ENCODE peak calls at places on chromosomes 7 and 10, in eight cellular contexts. One of them, this sample, is unnamed.

GRCh38 chr7:137074386-137075030 is 206.1 kb downstream of the CHRM2 start:
- DNase-seq in retinal pigment epithelial cell: peak
- DNase-seq in Panc1: no peak
- DNase-seq in HFF-Myc: no peak
- DNase-seq in fibroblast of mammary gland: peak
- DNase-seq in Caco-2: no peak
- DNase-seq in GM12865: no peak
- DNase-seq in kidney epithelial cell: no peak
- DNase-seq in this sample: no peak

GRCh38 chr7:56287429-56288138 is 171.4 kb upstream of the NUPR2 start:
- DNase-seq in retinal pigment epithelial cell: no peak
- DNase-seq in Panc1: no peak
- DNase-seq in HFF-Myc: no peak
- DNase-seq in fibroblast of mammary gland: no peak
- DNase-seq in Caco-2: no peak
- DNase-seq in GM12865: no peak
- DNase-seq in kidney epithelial cell: no peak
- DNase-seq in this sample: no peak

GRCh38 chr10:1159131-1160061 is 103.2 kb downstream of the WDR37 start:
- DNase-seq in retinal pigment epithelial cell: no peak
- DNase-seq in Panc1: no peak
- DNase-seq in HFF-Myc: no peak
- DNase-seq in fibroblast of mammary gland: no peak
- DNase-seq in Caco-2: no peak
- DNase-seq in GM12865: no peak
- DNase-seq in kidney epithelial cell: no peak
- DNase-seq in this sample: no peak

GRCh38 chr7:17299477-17299991 is 1.1 kb downstream of the AHR start:
- DNase-seq in retinal pigment epithelial cell: no peak
- DNase-seq in Panc1: no peak
- DNase-seq in HFF-Myc: no peak
- DNase-seq in fibroblast of mammary gland: no peak
- DNase-seq in Caco-2: no peak
- DNase-seq in GM12865: peak
- DNase-seq in kidney epithelial cell: no peak
- DNase-seq in this sample: no peak

GRCh38 chr7:68537228-68538071 is 1060.8 kb upstream of the AUTS2 start:
- DNase-seq in retinal pigment epithelial cell: no peak
- DNase-seq in Panc1: no peak
- DNase-seq in HFF-Myc: no peak
- DNase-seq in fibroblast of mammary gland: no peak
- DNase-seq in Caco-2: no peak
- DNase-seq in GM12865: no peak
- DNase-seq in kidney epithelial cell: no peak
- DNase-seq in this sample: no peak

GRCh38 chr7:27922907-27923306 is 182.9 kb downstream of the TAX1BP1 start:
- DNase-seq in retinal pigment epithelial cell: no peak
- DNase-seq in Panc1: no peak
- DNase-seq in HFF-Myc: no peak
- DNase-seq in fibroblast of mammary gland: no peak
- DNase-seq in Caco-2: no peak
- DNase-seq in GM12865: peak
- DNase-seq in kidney epithelial cell: no peak
- DNase-seq in this sample: no peak

GRCh38 chr10:12852732-12853131 is 148.8 kb downstream of the CCDC3 start:
- DNase-seq in retinal pigment epithelial cell: no peak
- DNase-seq in Panc1: no peak
- DNase-seq in HFF-Myc: peak
- DNase-seq in fibroblast of mammary gland: peak
- DNase-seq in Caco-2: no peak
- DNase-seq in GM12865: no peak
- DNase-seq in kidney epithelial cell: no peak
- DNase-seq in this sample: no peak

GRCh38 chr10:29189272-29189671 is 99.6 kb upstream of the LYZL1 start:
- DNase-seq in retinal pigment epithelial cell: no peak
- DNase-seq in Panc1: no peak
- DNase-seq in HFF-Myc: peak
- DNase-seq in fibroblast of mammary gland: peak
- DNase-seq in Caco-2: no peak
- DNase-seq in GM12865: no peak
- DNase-seq in kidney epithelial cell: no peak
- DNase-seq in this sample: no peak

GRCh38 chr7:82723411-82723810 is 279.8 kb upstream of the CACNA2D1 start:
- DNase-seq in retinal pigment epithelial cell: no peak
- DNase-seq in Panc1: no peak
- DNase-seq in HFF-Myc: no peak
- DNase-seq in fibroblast of mammary gland: no peak
- DNase-seq in Caco-2: no peak
- DNase-seq in GM12865: no peak
- DNase-seq in kidney epithelial cell: no peak
- DNase-seq in this sample: no peak

GRCh38 chr10:6119962-6120361 is 31.1 kb downstream of the RBM17 start:
- DNase-seq in retinal pigment epithelial cell: no peak
- DNase-seq in Panc1: no peak
- DNase-seq in HFF-Myc: no peak
- DNase-seq in fibroblast of mammary gland: no peak
- DNase-seq in Caco-2: no peak
- DNase-seq in GM12865: no peak
- DNase-seq in kidney epithelial cell: no peak
- DNase-seq in this sample: no peak

GRCh38 chr7:105320896-105321295 is 67.8 kb downstream of the SRPK2 start:
- DNase-seq in retinal pigment epithelial cell: no peak
- DNase-seq in Panc1: no peak
- DNase-seq in HFF-Myc: no peak
- DNase-seq in fibroblast of mammary gland: no peak
- DNase-seq in Caco-2: no peak
- DNase-seq in GM12865: no peak
- DNase-seq in kidney epithelial cell: no peak
- DNase-seq in this sample: no peak

GRCh38 chr7:105325225-105325904 is 63.4 kb downstream of the SRPK2 start:
- DNase-seq in retinal pigment epithelial cell: no peak
- DNase-seq in Panc1: no peak
- DNase-seq in HFF-Myc: no peak
- DNase-seq in fibroblast of mammary gland: no peak
- DNase-seq in Caco-2: no peak
- DNase-seq in GM12865: peak
- DNase-seq in kidney epithelial cell: no peak
- DNase-seq in this sample: no peak

GRCh38 chr7:105319578-105319977 is 69.1 kb downstream of the SRPK2 start:
- DNase-seq in retinal pigment epithelial cell: no peak
- DNase-seq in Panc1: no peak
- DNase-seq in HFF-Myc: no peak
- DNase-seq in fibroblast of mammary gland: no peak
- DNase-seq in Caco-2: no peak
- DNase-seq in GM12865: no peak
- DNase-seq in kidney epithelial cell: no peak
- DNase-seq in this sample: no peak

GRCh38 chr7:105321754-105322455 is 66.8 kb downstream of the SRPK2 start:
- DNase-seq in retinal pigment epithelial cell: no peak
- DNase-seq in Panc1: no peak
- DNase-seq in HFF-Myc: no peak
- DNase-seq in fibroblast of mammary gland: no peak
- DNase-seq in Caco-2: no peak
- DNase-seq in GM12865: no peak
- DNase-seq in kidney epithelial cell: no peak
- DNase-seq in this sample: no peak

DNA sequence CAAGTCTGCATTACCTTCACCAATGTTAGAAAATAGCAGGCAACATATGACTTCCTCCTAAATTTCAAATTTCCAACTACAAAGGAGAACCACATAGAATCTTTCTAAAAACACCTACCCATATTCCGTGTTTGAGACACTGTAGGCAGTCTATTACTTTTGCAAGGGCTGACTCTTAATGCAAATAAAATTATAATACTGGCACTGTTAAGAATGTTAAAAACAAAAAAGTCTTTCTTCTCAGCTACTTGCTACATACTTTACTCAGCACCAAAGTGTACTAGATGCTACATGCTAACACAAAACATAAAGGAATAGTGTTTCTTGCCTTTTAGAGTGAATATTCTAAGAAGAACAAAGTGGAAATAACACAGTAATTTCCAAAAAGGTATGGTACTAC is 65.4 kb downstream of the SRPK2 start:
- DNase-seq in retinal pigment epithelial cell: no peak
- DNase-seq in Panc1: no peak
- DNase-seq in HFF-Myc: no peak
- DNase-seq in fibroblast of mammary gland: no peak
- DNase-seq in Caco-2: no peak
- DNase-seq in GM12865: no peak
- DNase-seq in kidney epithelial cell: no peak
- DNase-seq in this sample: no peak
- H3K4me3 ChIP-seq in retinal pigment epithelial cell: no peak
- H3K4me3 ChIP-seq in Panc1: no peak
- H3K4me3 ChIP-seq in HFF-Myc: no peak
- H3K4me3 ChIP-seq in fibroblast of mammary gland: no peak
- H3K4me3 ChIP-seq in Caco-2: no peak
- H3K4me3 ChIP-seq in GM12865: no peak
- H3K4me3 ChIP-seq in kidney epithelial cell: no peak
- H3K4me3 ChIP-seq in this sample: no peak

DNA sequence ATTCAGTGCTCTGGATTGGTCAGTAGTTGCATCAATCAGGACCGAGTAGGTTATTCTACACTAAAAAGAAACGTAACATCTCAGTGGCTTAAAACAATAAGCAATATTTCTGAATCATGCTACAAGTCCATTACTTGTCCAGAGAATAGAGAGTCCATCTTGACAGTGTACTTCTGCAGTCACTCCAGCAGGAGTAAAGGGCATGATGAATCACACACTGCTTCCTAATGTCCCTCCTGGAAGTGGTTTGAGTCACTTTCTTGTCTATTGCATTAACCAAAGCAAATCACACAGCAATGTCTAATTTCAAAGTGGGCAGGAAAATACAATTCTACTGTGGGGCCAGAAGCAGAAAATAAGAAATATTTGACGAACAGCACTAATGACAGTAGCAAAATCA is 124.8 kb downstream of the TSPAN12 start:
- DNase-seq in retinal pigment epithelial cell: no peak
- DNase-seq in Panc1: no peak
- DNase-seq in HFF-Myc: peak
- DNase-seq in fibroblast of mammary gland: peak
- DNase-seq in Caco-2: no peak
- DNase-seq in GM12865: no peak
- DNase-seq in kidney epithelial cell: peak
- DNase-seq in this sample: no peak
- TF ChIP-seq CTCF in retinal pigment epithelial cell: peak
- TF ChIP-seq CTCF in Panc1: no peak
- TF ChIP-seq CTCF in HFF-Myc: no peak
- TF ChIP-seq CTCF in fibroblast of mammary gland: peak
- TF ChIP-seq CTCF in Caco-2: no peak
- TF ChIP-seq CTCF in GM12865: no peak
- TF ChIP-seq CTCF in kidney epithelial cell: peak
- TF ChIP-seq CTCF in this sample: no peak

GRCh38 chr10:79316671-79317431 is 30.4 kb upstream of the PPIF start:
- DNase-seq in retinal pigment epithelial cell: no peak
- DNase-seq in Panc1: no peak
- DNase-seq in HFF-Myc: no peak
- DNase-seq in fibroblast of mammary gland: no peak
- DNase-seq in Caco-2: no peak
- DNase-seq in GM12865: peak
- DNase-seq in kidney epithelial cell: no peak
- DNase-seq in this sample: no peak
- H3K4me3 ChIP-seq in retinal pigment epithelial cell: no peak
- H3K4me3 ChIP-seq in Panc1: no peak
- H3K4me3 ChIP-seq in HFF-Myc: no peak
- H3K4me3 ChIP-seq in fibroblast of mammary gland: no peak
- H3K4me3 ChIP-seq in Caco-2: no peak
- H3K4me3 ChIP-seq in GM12865: peak
- H3K4me3 ChIP-seq in kidney epithelial cell: no peak
- H3K4me3 ChIP-seq in this sample: no peak

GRCh38 chr10:113052076-113052830 is 102.2 kb downstream of the TCF7L2 start:
- DNase-seq in retinal pigment epithelial cell: no peak
- DNase-seq in Panc1: no peak
- DNase-seq in HFF-Myc: no peak
- DNase-seq in fibroblast of mammary gland: peak
- DNase-seq in Caco-2: no peak
- DNase-seq in GM12865: peak
- DNase-seq in kidney epithelial cell: no peak
- DNase-seq in this sample: no peak
- TF ChIP-seq CTCF in retinal pigment epithelial cell: peak
- TF ChIP-seq CTCF in Panc1: peak
- TF ChIP-seq CTCF in HFF-Myc: peak
- TF ChIP-seq CTCF in fibroblast of mammary gland: peak
- TF ChIP-seq CTCF in Caco-2: no peak
- TF ChIP-seq CTCF in GM12865: peak
- TF ChIP-seq CTCF in kidney epithelial cell: peak
- TF ChIP-seq CTCF in this sample: peak

GRCh38 chr7:120991133-120991532 is 2.6 kb downstream of the CPED1 start:
- DNase-seq in retinal pigment epithelial cell: no peak
- DNase-seq in Panc1: no peak
- DNase-seq in HFF-Myc: no peak
- DNase-seq in fibroblast of mammary gland: no peak
- DNase-seq in Caco-2: no peak
- DNase-seq in GM12865: no peak
- DNase-seq in kidney epithelial cell: no peak
- DNase-seq in this sample: no peak

GRCh38 chr7:120987683-120988590 is 574 bp upstream of the CPED1 start:
- DNase-seq in retinal pigment epithelial cell: peak
- DNase-seq in Panc1: peak
- DNase-seq in HFF-Myc: peak
- DNase-seq in fibroblast of mammary gland: peak
- DNase-seq in Caco-2: peak
- DNase-seq in GM12865: peak
- DNase-seq in kidney epithelial cell: peak
- DNase-seq in this sample: peak

GRCh38 chr7:120988591-120989299 is at the start of gene CPED1:
- DNase-seq in retinal pigment epithelial cell: no peak
- DNase-seq in Panc1: no peak
- DNase-seq in HFF-Myc: no peak
- DNase-seq in fibroblast of mammary gland: peak
- DNase-seq in Caco-2: peak
- DNase-seq in GM12865: peak
- DNase-seq in kidney epithelial cell: no peak
- DNase-seq in this sample: no peak

GRCh38 chr7:120990468-120991118 is 2.1 kb downstream of the CPED1 start:
- DNase-seq in retinal pigment epithelial cell: no peak
- DNase-seq in Panc1: no peak
- DNase-seq in HFF-Myc: no peak
- DNase-seq in fibroblast of mammary gland: no peak
- DNase-seq in Caco-2: no peak
- DNase-seq in GM12865: no peak
- DNase-seq in kidney epithelial cell: no peak
- DNase-seq in this sample: no peak

GRCh38 chr7:120989571-120990220 is 1.2 kb downstream of the CPED1 start:
- DNase-seq in retinal pigment epithelial cell: no peak
- DNase-seq in Panc1: no peak
- DNase-seq in HFF-Myc: no peak
- DNase-seq in fibroblast of mammary gland: no peak
- DNase-seq in Caco-2: no peak
- DNase-seq in GM12865: no peak
- DNase-seq in kidney epithelial cell: no peak
- DNase-seq in this sample: no peak
- H3K4me3 ChIP-seq in retinal pigment epithelial cell: no peak
- H3K4me3 ChIP-seq in Panc1: peak
- H3K4me3 ChIP-seq in HFF-Myc: peak
- H3K4me3 ChIP-seq in fibroblast of mammary gland: peak
- H3K4me3 ChIP-seq in Caco-2: no peak
- H3K4me3 ChIP-seq in GM12865: no peak
- H3K4me3 ChIP-seq in kidney epithelial cell: peak
- H3K4me3 ChIP-seq in this sample: no peak

GRCh38 chr7:3246133-3246532 is 54.9 kb upstream of the SDK1 start:
- DNase-seq in retinal pigment epithelial cell: no peak
- DNase-seq in Panc1: no peak
- DNase-seq in HFF-Myc: no peak
- DNase-seq in fibroblast of mammary gland: no peak
- DNase-seq in Caco-2: no peak
- DNase-seq in GM12865: no peak
- DNase-seq in kidney epithelial cell: no peak
- DNase-seq in this sample: no peak
- TF ChIP-seq CTCF in retinal pigment epithelial cell: no peak
- TF ChIP-seq CTCF in Panc1: no peak
- TF ChIP-seq CTCF in HFF-Myc: no peak
- TF ChIP-seq CTCF in fibroblast of mammary gland: no peak
- TF ChIP-seq CTCF in Caco-2: no peak
- TF ChIP-seq CTCF in GM12865: no peak
- TF ChIP-seq CTCF in kidney epithelial cell: no peak
- TF ChIP-seq CTCF in this sample: no peak

GRCh38 chr10:65292551-65292950 is 1633.3 kb upstream of the LRRTM3 start:
- DNase-seq in retinal pigment epithelial cell: no peak
- DNase-seq in Panc1: no peak
- DNase-seq in HFF-Myc: no peak
- DNase-seq in fibroblast of mammary gland: no peak
- DNase-seq in Caco-2: no peak
- DNase-seq in GM12865: no peak
- DNase-seq in kidney epithelial cell: no peak
- DNase-seq in this sample: no peak
- H3K4me3 ChIP-seq in retinal pigment epithelial cell: no peak
- H3K4me3 ChIP-seq in Panc1: no peak
- H3K4me3 ChIP-seq in HFF-Myc: no peak
- H3K4me3 ChIP-seq in fibroblast of mammary gland: no peak
- H3K4me3 ChIP-seq in Caco-2: no peak
- H3K4me3 ChIP-seq in GM12865: no peak
- H3K4me3 ChIP-seq in kidney epithelial cell: no peak
- H3K4me3 ChIP-seq in this sample: no peak